ENCODE peak calls at places on chromosomes 7 and 10, in nine cellular contexts. E, Z, P, G, K, W, J, R and M are unnamed samples.

GRCh38 chr7:47379629-47380324 is 202.1 kb downstream of the TNS3 start:
- DNase-seq in E (peak), Z (no peak), P (peak), G (no peak), K (peak), W (peak), J (no peak), R (no peak), M (no peak)

GRCh38 chr7:43164757-43165156 is 52.3 kb downstream of the HECW1 start:
- DNase-seq in E (no peak), Z (no peak), P (no peak), G (no peak), K (no peak), W (no peak), J (no peak), R (no peak), M (peak)

GRCh38 chr7:101804642-101805401 is 12.6 kb upstream of the CUX1 start:
- DNase-seq in E (no peak), Z (no peak), P (no peak), G (no peak), K (no peak), W (no peak), J (no peak), R (no peak), M (no peak)

GRCh38 chr10:125006921-125007391 is 65.0 kb downstream of the ZRANB1 start:
- DNase-seq in E (no peak), Z (no peak), P (no peak), G (no peak), K (no peak), W (peak), J (no peak), R (no peak), M (peak)

GRCh38 chr7:156829669-156830336 is 63.2 kb downstream of the LMBR1 start:
- DNase-seq in E (no peak), Z (no peak), P (no peak), G (no peak), K (no peak), W (no peak), J (no peak), R (no peak), M (no peak)

GRCh38 chr10:51297438-51297837 is 223.2 kb downstream of the PRKG1 start:
- DNase-seq in E (no peak), Z (no peak), P (no peak), G (no peak), K (no peak), W (no peak), J (no peak), R (no peak), M (no peak)

GRCh38 chr10:51445587-51445986 is 253.8 kb downstream of the CSTF2T start:
- DNase-seq in E (no peak), Z (no peak), P (no peak), G (no peak), K (no peak), W (no peak), J (no peak), R (no peak), M (no peak)

GRCh38 chr10:96470108-96470743 is 43.5 kb downstream of the TLL2 start:
- DNase-seq in E (peak), Z (no peak), P (peak), G (no peak), K (no peak), W (no peak), J (no peak), R (peak), M (peak)

GRCh38 chr7:92685146-92686042 is 95.2 kb upstream of the FAM133B start:
- DNase-seq in E (no peak), Z (no peak), P (no peak), G (no peak), K (no peak), W (no peak), J (peak), R (peak), M (no peak)

GRCh38 chr10:121860810-121861209 is 67.0 kb downstream of the ATE1 start:
- DNase-seq in E (no peak), Z (no peak), P (no peak), G (no peak), K (no peak), W (no peak), J (no peak), R (no peak), M (no peak)

GRCh38 chr10:49484501-49485230 is 54.3 kb downstream of the ERCC6 start:
- DNase-seq in E (no peak), Z (no peak), P (no peak), G (no peak), K (no peak), W (no peak), J (no peak), R (no peak), M (no peak)